ENCODE peak calls at places on chromosome 6, in seven cellular contexts. One of them, this sample, is unnamed.

GRCh38 chr6:169019727-169020491 is 233.7 kb downstream of the THBS2 start:
- DNase-seq in naive thymus-derived CD8-positive, alpha-beta T cell: no peak
- DNase-seq in ovary: no peak
- DNase-seq in AG09309: no peak
- DNase-seq in stomach: no peak
- DNase-seq in activated T-cell treated with anti-CD3 and anti-CD28 coated beads, Interleukin-2, amount 50 U/mL, for 72 hours: no peak
- DNase-seq in nephron progenitor cell: no peak
- DNase-seq in this sample: no peak

GRCh38 chr6:25248100-25248499 is 31.1 kb upstream of the CARMIL1 start:
- DNase-seq in naive thymus-derived CD8-positive, alpha-beta T cell: no peak
- DNase-seq in ovary: no peak
- DNase-seq in AG09309: peak
- DNase-seq in stomach: no peak
- DNase-seq in activated T-cell treated with anti-CD3 and anti-CD28 coated beads, Interleukin-2, amount 50 U/mL, for 72 hours: no peak
- DNase-seq in nephron progenitor cell: no peak
- DNase-seq in this sample: peak

GRCh38 chr6:157017861-157018260 is 240.7 kb downstream of the ARID1B start:
- DNase-seq in naive thymus-derived CD8-positive, alpha-beta T cell: no peak
- DNase-seq in ovary: no peak
- DNase-seq in AG09309: no peak
- DNase-seq in stomach: no peak
- DNase-seq in activated T-cell treated with anti-CD3 and anti-CD28 coated beads, Interleukin-2, amount 50 U/mL, for 72 hours: no peak
- DNase-seq in nephron progenitor cell: no peak
- DNase-seq in this sample: no peak

GRCh38 chr6:112443666-112444065 is 96.5 kb downstream of the RFPL4B start:
- DNase-seq in naive thymus-derived CD8-positive, alpha-beta T cell: no peak
- DNase-seq in ovary: peak
- DNase-seq in AG09309: peak
- DNase-seq in stomach: peak
- DNase-seq in activated T-cell treated with anti-CD3 and anti-CD28 coated beads, Interleukin-2, amount 50 U/mL, for 72 hours: no peak
- DNase-seq in nephron progenitor cell: no peak
- DNase-seq in this sample: no peak

GRCh38 chr6:154555075-154555677 is 44.7 kb upstream of the CNKSR3 start:
- DNase-seq in naive thymus-derived CD8-positive, alpha-beta T cell: no peak
- DNase-seq in ovary: no peak
- DNase-seq in AG09309: no peak
- DNase-seq in stomach: no peak
- DNase-seq in activated T-cell treated with anti-CD3 and anti-CD28 coated beads, Interleukin-2, amount 50 U/mL, for 72 hours: no peak
- DNase-seq in nephron progenitor cell: no peak
- DNase-seq in this sample: no peak

GRCh38 chr6:107819976-107820551 is 4.0 kb downstream of the SCML4 start:
- DNase-seq in naive thymus-derived CD8-positive, alpha-beta T cell: peak
- DNase-seq in ovary: no peak
- DNase-seq in AG09309: no peak
- DNase-seq in stomach: no peak
- DNase-seq in activated T-cell treated with anti-CD3 and anti-CD28 coated beads, Interleukin-2, amount 50 U/mL, for 72 hours: peak
- DNase-seq in nephron progenitor cell: peak
- DNase-seq in this sample: no peak

GRCh38 chr6:87789198-87789899 is 87.3 kb upstream of the AKIRIN2 start:
- DNase-seq in naive thymus-derived CD8-positive, alpha-beta T cell: no peak
- DNase-seq in ovary: no peak
- DNase-seq in AG09309: peak
- DNase-seq in stomach: no peak
- DNase-seq in activated T-cell treated with anti-CD3 and anti-CD28 coated beads, Interleukin-2, amount 50 U/mL, for 72 hours: no peak
- DNase-seq in nephron progenitor cell: no peak
- DNase-seq in this sample: no peak

GRCh38 chr6:113423956-113424355 is 433.2 kb upstream of the MARCKS start:
- DNase-seq in naive thymus-derived CD8-positive, alpha-beta T cell: no peak
- DNase-seq in ovary: no peak
- DNase-seq in AG09309: no peak
- DNase-seq in stomach: no peak
- DNase-seq in activated T-cell treated with anti-CD3 and anti-CD28 coated beads, Interleukin-2, amount 50 U/mL, for 72 hours: no peak
- DNase-seq in nephron progenitor cell: no peak
- DNase-seq in this sample: no peak

GRCh38 chr6:157462956-157463742 is 82.2 kb downstream of the ZDHHC14 start:
- DNase-seq in naive thymus-derived CD8-positive, alpha-beta T cell: no peak
- DNase-seq in ovary: no peak
- DNase-seq in AG09309: no peak
- DNase-seq in stomach: no peak
- DNase-seq in activated T-cell treated with anti-CD3 and anti-CD28 coated beads, Interleukin-2, amount 50 U/mL, for 72 hours: no peak
- DNase-seq in nephron progenitor cell: no peak
- DNase-seq in this sample: no peak

GRCh38 chr6:7246401-7247178 is 66.4 kb downstream of the SSR1 start:
- DNase-seq in naive thymus-derived CD8-positive, alpha-beta T cell: no peak
- DNase-seq in ovary: no peak
- DNase-seq in AG09309: no peak
- DNase-seq in stomach: no peak
- DNase-seq in activated T-cell treated with anti-CD3 and anti-CD28 coated beads, Interleukin-2, amount 50 U/mL, for 72 hours: no peak
- DNase-seq in nephron progenitor cell: no peak
- DNase-seq in this sample: no peak

GRCh38 chr6:141963543-141964295 is 169.0 kb upstream of the GJE1 start:
- DNase-seq in naive thymus-derived CD8-positive, alpha-beta T cell: no peak
- DNase-seq in ovary: no peak
- DNase-seq in AG09309: no peak
- DNase-seq in stomach: no peak
- DNase-seq in activated T-cell treated with anti-CD3 and anti-CD28 coated beads, Interleukin-2, amount 50 U/mL, for 72 hours: no peak
- DNase-seq in nephron progenitor cell: no peak
- DNase-seq in this sample: no peak